ENCODE peak calls at places on chromosomes 1 and 21, in six cellular contexts. V, N, E, G, U and Z are unnamed samples.

GRCh38 chr21:32207096-32207716 is 71.6 kb downstream of the MIS18A start:
- DNase-seq in V (no peak), G (no peak), E (no peak), N (no peak), U (no peak), Z (no peak)

GRCh38 chr1:41495171-41495948 is 10.9 kb upstream of the EDN2 start:
- DNase-seq in N (no peak), U (no peak), G (no peak), V (peak; percentile 64), E (peak; percentile 15), Z (no peak)

GRCh38 chr1:20603473-20604464 is 14.9 kb downstream of the CDA start:
- DNase-seq in G (no peak), E (peak; percentile 40), N (no peak), U (no peak), V (no peak), Z (no peak)

GRCh38 chr21:44439211-44439600 is 16.1 kb upstream of the LRRC3 start:
- DNase-seq in V (no peak), U (no peak), G (no peak), N (no peak), E (no peak), Z (no peak)

GRCh38 chr1:169201084-169201619 is 94.7 kb downstream of the ATP1B1 start:
- DNase-seq in N (no peak), G (no peak), V (no peak), U (no peak), E (no peak), Z (no peak)

GRCh38 chr1:39877231-39877778 is 6.0 kb downstream of the TRIT1 start:
- DNase-seq in V (no peak), G (no peak), U (no peak), E (no peak), N (no peak), Z (no peak)

GRCh38 chr1:192575499-192576189 is at the start of gene RGS1:
- DNase-seq in U (no peak), E (no peak), G (peak; percentile 97), V (no peak), N (no peak), Z (no peak)

GRCh38 chr1:152479792-152480595 is 30.6 kb upstream of the LCE5A start:
- DNase-seq in V (peak; percentile 57), U (no peak), G (no peak), N (no peak), E (peak; percentile 32), Z (no peak)

DNA sequence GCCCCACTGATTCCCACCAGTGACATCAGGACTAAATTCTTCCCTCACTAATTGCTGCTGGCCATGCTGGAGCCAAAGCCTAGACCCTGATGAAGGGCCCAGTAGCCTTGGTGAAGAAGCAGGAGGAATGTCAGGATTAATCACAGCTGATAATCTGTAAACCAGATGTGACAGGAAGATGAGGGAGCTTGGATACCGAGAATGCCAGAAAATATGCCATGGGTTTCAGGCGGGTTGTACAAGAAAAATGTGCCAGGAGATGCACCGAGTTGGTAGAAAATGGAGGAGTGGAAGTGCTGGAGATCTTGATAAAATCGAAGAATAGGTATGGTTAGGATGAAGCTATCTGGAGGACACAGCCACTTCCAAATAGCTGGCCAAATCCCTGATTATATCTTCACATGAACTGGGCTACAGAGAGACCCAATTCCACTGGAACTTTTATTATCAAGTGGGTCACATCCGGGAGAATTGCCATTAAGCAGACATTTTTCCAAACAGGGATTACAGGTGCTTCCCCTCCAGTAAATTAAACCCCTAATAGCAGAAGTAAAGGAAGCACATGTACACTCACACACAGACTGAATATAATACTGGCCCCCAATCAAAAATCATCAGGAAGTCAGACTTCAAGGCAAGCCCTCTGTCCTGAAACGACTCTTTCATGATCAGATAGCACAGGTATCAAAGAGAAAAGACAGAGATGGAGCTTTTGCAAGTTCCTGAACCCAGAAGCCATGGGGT is 118.7 kb upstream of the PPP2R5A start:
- DNase-seq in V (no peak), N (no peak), G (no peak), E (no peak), U (no peak), Z (no peak)
- TF ChIP-seq TAF1 in V (no peak), N (no peak), G (no peak), E (no peak), U (no peak), Z (no peak)

DNA sequence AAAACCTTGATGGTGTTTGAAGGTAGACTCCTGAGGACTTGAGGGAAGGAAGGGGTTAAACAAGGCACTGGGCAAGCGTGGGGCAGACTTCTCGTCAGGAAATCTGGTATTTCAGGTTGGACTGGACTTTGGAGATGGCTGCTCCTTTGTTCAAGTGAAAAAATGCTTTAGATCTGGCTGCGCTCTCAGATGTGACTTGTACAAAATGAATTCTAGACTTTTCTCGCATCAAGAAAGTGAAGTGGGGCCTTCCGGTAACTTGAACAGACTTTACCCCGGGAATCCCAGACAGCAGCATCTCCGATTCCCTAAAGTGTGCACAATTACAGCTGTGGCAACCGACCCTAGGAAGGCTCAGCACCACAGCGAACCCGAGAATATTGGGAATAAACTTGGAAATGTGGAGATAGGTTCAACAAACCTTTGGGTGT is 44.3 kb upstream of the ERRFI1 start:
- DNase-seq in G (no peak), N (no peak), V (no peak), U (no peak), E (peak; percentile 66), Z (no peak)
- TF ChIP-seq POLR2AphosphoS5 in G (no peak), N (no peak), V (no peak), U (no peak), E (peak; percentile 41), Z (no peak)

GRCh38 chr21:41766883-41767605 is at the start of gene RIPK4:
- DNase-seq in V (no peak), E (peak; percentile 76), N (peak; percentile 44), U (peak; percentile 70), G (peak; percentile 19), Z (no peak)
- TF ChIP-seq TAF1 in V (no peak), E (peak; percentile 83), N (peak; percentile 48), U (no peak), G (no peak), Z (no peak)

GRCh38 chr1:231039161-231040018 is 664 bp downstream of the FAM89A start:
- DNase-seq in V (peak; percentile 73), N (no peak), U (peak; percentile 30), E (no peak), G (no peak), Z (peak; percentile 44)
- TF ChIP-seq POLR2AphosphoS5 in V (no peak), N (no peak), U (no peak), E (no peak), G (no peak), Z (no peak)

GRCh38 chr1:206551985-206552325 is 44.6 kb downstream of the RASSF5 start:
- DNase-seq in G (no peak), N (no peak), V (no peak), U (no peak), E (no peak), Z (no peak)
- TF ChIP-seq TAF1 in G (no peak), N (no peak), V (no peak), U (no peak), E (no peak), Z (no peak)

DNA sequence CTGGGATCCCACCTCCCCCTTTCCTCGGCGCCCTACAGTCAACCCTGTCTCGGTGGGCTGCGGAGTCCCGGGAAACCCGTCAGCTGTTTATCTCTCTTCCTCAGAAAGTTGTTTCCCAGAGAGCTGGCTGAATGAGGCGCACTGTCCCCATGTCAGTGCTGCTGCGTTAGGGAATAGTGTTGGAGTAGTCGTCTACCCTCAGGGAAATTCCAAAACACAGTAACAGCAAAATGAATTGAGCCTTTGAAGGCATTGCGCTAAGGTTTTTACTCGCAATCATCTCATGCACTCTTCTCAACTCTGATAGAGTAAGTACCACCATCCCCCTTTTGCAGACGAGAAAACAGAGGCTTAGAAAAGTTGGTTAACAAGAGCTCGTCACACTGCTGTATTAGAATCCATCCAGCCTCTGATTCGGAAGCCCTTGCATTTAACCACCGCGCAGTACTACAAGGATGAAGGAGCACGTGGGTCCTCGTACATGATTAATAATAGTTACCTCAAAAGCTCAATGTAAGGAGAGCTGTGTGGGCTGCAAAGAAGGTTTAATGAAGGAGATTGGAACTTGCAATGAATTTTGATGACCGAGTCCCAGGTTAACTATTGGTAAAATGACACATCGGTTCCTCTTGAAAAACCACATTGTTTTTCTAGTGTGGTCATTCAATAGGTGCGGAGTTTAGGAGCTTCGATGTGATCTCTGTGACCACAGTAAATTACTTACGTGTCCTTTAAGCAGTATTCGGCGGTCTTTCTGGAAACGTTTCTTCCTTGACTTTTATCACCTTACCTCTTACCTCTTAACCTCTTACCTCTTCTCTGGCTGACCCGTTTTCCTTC is 788 bp upstream of the EDEM3 start:
- DNase-seq in E (no peak), U (no peak), G (no peak), V (peak; percentile 55), N (no peak), Z (no peak)
- TF ChIP-seq POLR2AphosphoS5 in E (no peak), U (no peak), G (no peak), V (peak; percentile 53), N (no peak), Z (no peak)

DNA sequence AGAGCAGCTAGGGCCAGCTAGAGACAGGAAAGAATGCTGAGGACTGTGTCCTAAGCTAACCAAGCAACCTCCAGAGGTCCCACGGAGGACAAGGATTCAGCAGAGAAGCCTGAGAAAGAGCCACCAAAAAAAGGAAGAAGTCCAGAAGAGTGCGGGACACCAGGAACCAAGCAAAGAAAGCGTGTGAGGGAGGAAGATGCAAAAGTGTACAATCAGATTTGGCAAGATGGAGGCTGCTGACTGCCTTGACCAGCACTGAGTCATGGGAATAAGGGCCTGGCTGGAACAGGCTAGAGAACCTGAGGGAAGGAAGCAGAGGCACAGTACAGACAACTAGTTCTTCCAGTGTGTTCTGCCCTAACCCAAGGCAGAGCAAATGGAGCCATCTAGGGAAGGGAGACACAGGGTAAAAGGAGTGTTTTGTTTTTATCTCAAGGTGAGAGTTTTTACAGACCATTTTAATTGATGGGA is 18.5 kb downstream of the TP53BP2 start:
- DNase-seq in G (no peak), E (no peak), V (peak; percentile 75), U (no peak), N (no peak), Z (no peak)
- TF ChIP-seq TAF1 in G (no peak), E (no peak), V (no peak), U (no peak), N (no peak), Z (no peak)